ENCODE peak calls at places on chromosomes 6 and 20, in six cellular contexts. I is body of pancreas, X is GM12878, V is uterus, O is IMR-90, H is ovary. R is an unnamed sample.

GRCh38 chr6:106807946-106808611 is 166.4 kb downstream of the CD24 start:
- DNase-seq in I (no peak), X (no peak), V (no peak), O (no peak), H (no peak), R (no peak)

GRCh38 chr20:63057133-63058117 is 50.7 kb upstream of the BHLHE23 start:
- DNase-seq in I (peak), X (no peak), V (no peak), O (no peak), H (no peak), R (no peak)

GRCh38 chr6:167937948-167938911 is 59.2 kb upstream of the KIF25 start:
- DNase-seq in I (no peak), X (no peak), V (no peak), O (no peak), H (no peak), R (no peak)

GRCh38 chr20:4091332-4092135 is 76.2 kb upstream of the RNF24 start:
- DNase-seq in I (peak), X (no peak), V (peak), O (peak), H (peak), R (peak)

GRCh38 chr6:8738951-8739350 is 303.6 kb upstream of the SLC35B3 start:
- DNase-seq in I (no peak), X (no peak), V (no peak), O (no peak), H (no peak), R (no peak)

GRCh38 chr6:84766796-84767590 is 2.6 kb upstream of the TBX18 start:
- DNase-seq in I (no peak), X (no peak), V (no peak), O (no peak), H (no peak), R (no peak)

GRCh38 chr20:31910071-31910803 is 39.8 kb downstream of the TTLL9 start:
- DNase-seq in I (no peak), X (no peak), V (no peak), O (no peak), H (no peak), R (no peak)

GRCh38 chr20:23366384-23366783 is 4.4 kb downstream of the GZF1 start:
- DNase-seq in I (no peak), X (no peak), V (no peak), O (no peak), H (no peak), R (peak)

GRCh38 chr20:631091-631490 is 21.0 kb upstream of the TCF15 start:
- DNase-seq in I (no peak), X (no peak), V (no peak), O (no peak), H (no peak), R (no peak)

GRCh38 chr20:40431611-40432010 is 257.4 kb downstream of the MAFB start:
- DNase-seq in I (no peak), X (no peak), V (no peak), O (no peak), H (no peak), R (no peak)

GRCh38 chr20:63062188-63063140 is 55.7 kb upstream of the BHLHE23 start:
- DNase-seq in I (no peak), X (no peak), V (no peak), O (no peak), H (no peak), R (no peak)

GRCh38 chr6:137884428-137884827 is 17.4 kb downstream of the TNFAIP3 start:
- DNase-seq in I (no peak), X (no peak), V (no peak), O (no peak), H (no peak), R (no peak)

GRCh38 chr6:137881522-137881886 is 14.4 kb downstream of the TNFAIP3 start:
- DNase-seq in I (no peak), X (no peak), V (no peak), O (no peak), H (no peak), R (no peak)

GRCh38 chr6:137880633-137881521 is 13.8 kb downstream of the TNFAIP3 start:
- DNase-seq in I (no peak), X (no peak), V (no peak), O (no peak), H (no peak), R (no peak)

GRCh38 chr6:137882225-137882961 is 15.3 kb downstream of the TNFAIP3 start:
- DNase-seq in I (no peak), X (no peak), V (no peak), O (peak), H (no peak), R (no peak)

DNA sequence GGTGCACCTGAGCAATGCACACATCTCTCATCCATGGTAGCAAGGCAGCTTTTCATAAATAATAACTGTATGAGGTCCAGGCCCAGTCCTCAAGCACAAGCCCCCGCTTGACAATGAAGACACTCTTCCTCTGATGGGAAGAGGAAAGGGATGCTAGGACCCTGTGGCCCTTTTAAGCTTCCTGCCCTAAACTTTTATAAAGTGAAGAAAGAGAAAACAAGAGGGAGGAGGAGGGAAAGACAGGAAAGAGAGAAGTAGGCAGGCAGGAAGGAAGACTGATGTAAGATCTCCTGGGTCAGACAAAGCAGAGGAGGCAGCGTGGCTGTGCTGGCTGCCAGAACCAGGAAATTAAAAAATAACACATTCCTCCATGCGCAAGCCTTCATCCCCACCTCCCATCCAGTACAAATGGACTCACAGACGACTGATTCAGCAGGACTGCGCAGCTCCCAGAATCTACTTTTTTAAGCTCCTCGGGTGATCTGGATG is 16.4 kb downstream of the TNFAIP3 start:
- DNase-seq in I (no peak), X (no peak), V (no peak), O (peak), H (no peak), R (no peak)
- TF ChIP-seq POLR2A in I (no peak), X (peak), V (no peak), O (no peak), H (no peak), R (no peak)

GRCh38 chr6:132792510-132792909 is 5.9 kb downstream of the SLC18B1 start:
- DNase-seq in I (no peak), X (no peak), V (no peak), O (no peak), H (no peak), R (no peak)

GRCh38 chr6:132798820-132799538 is 542 bp upstream of the SLC18B1 start:
- DNase-seq in I (peak), X (peak), V (peak), O (peak), H (peak), R (peak)

GRCh38 chr6:132797975-132798819 is at the start of gene SLC18B1:
- DNase-seq in I (peak), X (no peak), V (peak), O (peak), H (peak), R (peak)
- TF ChIP-seq POLR2A in I (peak), X (peak), V (no peak), O (no peak), H (no peak), R (no peak)

GRCh38 chr6:33425668-33426577 is 6.1 kb downstream of the SYNGAP1 start:
- DNase-seq in I (peak), X (no peak), V (peak), O (peak), H (peak), R (peak)
- TF ChIP-seq POLR2A in I (peak), X (peak), V (peak), O (peak), H (peak), R (peak)

GRCh38 chr20:13875265-13875811 is 90.5 kb downstream of the NDUFAF5 start:
- DNase-seq in I (no peak), X (no peak), V (no peak), O (no peak), H (no peak), R (no peak)

GRCh38 chr20:13874269-13875158 is 89.7 kb downstream of the NDUFAF5 start:
- DNase-seq in I (no peak), X (no peak), V (no peak), O (no peak), H (no peak), R (no peak)

GRCh38 chr20:13877789-13878188 is 93.0 kb downstream of the NDUFAF5 start:
- DNase-seq in I (no peak), X (no peak), V (no peak), O (no peak), H (no peak), R (no peak)

GRCh38 chr20:13870349-13870748 is 85.5 kb downstream of the NDUFAF5 start:
- DNase-seq in I (no peak), X (no peak), V (no peak), O (no peak), H (no peak), R (no peak)

GRCh38 chr20:13873814-13874213 is 89.0 kb downstream of the NDUFAF5 start:
- DNase-seq in I (no peak), X (no peak), V (no peak), O (no peak), H (no peak), R (no peak)
- TF ChIP-seq POLR2A in I (no peak), X (no peak), V (no peak), O (no peak), H (no peak), R (no peak)

GRCh38 chr20:46963196-46963529 is 68.5 kb downstream of the EYA2 start:
- DNase-seq in I (no peak), X (no peak), V (no peak), O (no peak), H (no peak), R (no peak)

GRCh38 chr20:46959081-46959692 is 64.5 kb downstream of the EYA2 start:
- DNase-seq in I (no peak), X (no peak), V (no peak), O (peak), H (no peak), R (no peak)

GRCh38 chr20:46959821-46960220 is 65.2 kb downstream of the EYA2 start:
- DNase-seq in I (no peak), X (no peak), V (no peak), O (no peak), H (no peak), R (no peak)

GRCh38 chr20:46962452-46963195 is 68.0 kb downstream of the EYA2 start:
- DNase-seq in I (no peak), X (no peak), V (no peak), O (peak), H (no peak), R (no peak)

DNA sequence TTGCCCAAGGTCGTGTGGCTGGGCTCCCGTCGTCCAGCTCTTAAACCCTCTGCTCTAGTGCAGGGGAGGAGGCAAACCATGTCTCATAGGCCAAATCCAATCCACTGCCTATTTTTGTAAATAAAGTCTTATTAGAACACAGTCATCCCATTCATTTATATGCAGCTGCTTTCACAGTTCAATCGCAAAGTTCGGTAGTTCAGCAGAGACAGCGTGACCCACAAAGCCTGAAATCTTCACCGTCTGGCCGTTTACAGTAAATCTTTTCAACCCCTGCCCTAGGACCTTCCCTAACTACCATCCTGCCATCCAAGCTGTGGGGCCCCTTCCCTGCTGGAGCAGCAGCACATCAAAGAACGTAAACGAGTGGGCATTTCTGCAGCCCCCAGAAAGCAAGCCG is 65.9 kb downstream of the EYA2 start:
- DNase-seq in I (no peak), X (no peak), V (no peak), O (no peak), H (no peak), R (no peak)
- TF ChIP-seq POLR2A in I (no peak), X (no peak), V (no peak), O (no peak), H (no peak), R (no peak)

GRCh38 chr20:20562507-20562906 is 149.9 kb downstream of the RALGAPA2 start:
- DNase-seq in I (no peak), X (no peak), V (no peak), O (no peak), H (no peak), R (no peak)
- TF ChIP-seq POLR2A in I (no peak), X (no peak), V (no peak), O (no peak), H (no peak), R (no peak)

GRCh38 chr20:55194947-55195346 is 719.6 kb downstream of the DOK5 start:
- DNase-seq in I (no peak), X (no peak), V (no peak), O (no peak), H (no peak), R (no peak)
- TF ChIP-seq POLR2A in I (no peak), X (no peak), V (no peak), O (no peak), H (no peak), R (no peak)

R was measured in erythroblast.